ENCODE peak calls at places on chromosomes 13 and 19, in four cellular contexts. One of them, this sample, is unnamed.

GRCh38 chr19:19399733-19400438 is 5.6 kb upstream of the GATAD2A start:
- DNase-seq in choroid plexus epithelial cell: peak
- DNase-seq in effector memory CD8-positive, alpha-beta T cell: no peak
- DNase-seq in AG10803: peak
- DNase-seq in this sample: no peak

GRCh38 chr19:44142014-44142523 is 715 bp downstream of the ZNF234 start:
- DNase-seq in choroid plexus epithelial cell: peak
- DNase-seq in effector memory CD8-positive, alpha-beta T cell: no peak
- DNase-seq in AG10803: peak
- DNase-seq in this sample: peak

GRCh38 chr13:79258489-79258888 is 147.6 kb downstream of the RBM26 start:
- DNase-seq in choroid plexus epithelial cell: no peak
- DNase-seq in effector memory CD8-positive, alpha-beta T cell: no peak
- DNase-seq in AG10803: no peak
- DNase-seq in this sample: no peak

GRCh38 chr13:101757446-101758039 is 305.1 kb downstream of the ITGBL1 start:
- DNase-seq in choroid plexus epithelial cell: peak
- DNase-seq in effector memory CD8-positive, alpha-beta T cell: no peak
- DNase-seq in AG10803: peak
- DNase-seq in this sample: no peak

GRCh38 chr19:50693064-50693975 is 26.3 kb downstream of the SHANK1 start:
- DNase-seq in choroid plexus epithelial cell: no peak
- DNase-seq in effector memory CD8-positive, alpha-beta T cell: no peak
- DNase-seq in AG10803: no peak
- DNase-seq in this sample: no peak

GRCh38 chr13:100542546-100543156 is 45.9 kb downstream of the GGACT start:
- DNase-seq in choroid plexus epithelial cell: peak
- DNase-seq in effector memory CD8-positive, alpha-beta T cell: no peak
- DNase-seq in AG10803: peak
- DNase-seq in this sample: no peak

GRCh38 chr19:1794424-1795185 is 17.5 kb downstream of the ATP8B3 start:
- DNase-seq in choroid plexus epithelial cell: no peak
- DNase-seq in effector memory CD8-positive, alpha-beta T cell: no peak
- DNase-seq in AG10803: no peak
- DNase-seq in this sample: no peak

GRCh38 chr19:11067356-11068113 is 21.7 kb upstream of the LDLR start:
- DNase-seq in choroid plexus epithelial cell: peak
- DNase-seq in effector memory CD8-positive, alpha-beta T cell: no peak
- DNase-seq in AG10803: no peak
- DNase-seq in this sample: no peak

GRCh38 chr19:48861313-48861712 is 7.1 kb downstream of the PLEKHA4 start:
- DNase-seq in choroid plexus epithelial cell: no peak
- DNase-seq in effector memory CD8-positive, alpha-beta T cell: no peak
- DNase-seq in AG10803: no peak
- DNase-seq in this sample: no peak

GRCh38 chr19:7292950-7293794 is 1.0 kb downstream of the INSR start:
- DNase-seq in choroid plexus epithelial cell: no peak
- DNase-seq in effector memory CD8-positive, alpha-beta T cell: no peak
- DNase-seq in AG10803: no peak
- DNase-seq in this sample: peak

GRCh38 chr19:47512183-47512947 is 2.5 kb downstream of the NAPA start:
- DNase-seq in choroid plexus epithelial cell: peak
- DNase-seq in effector memory CD8-positive, alpha-beta T cell: no peak
- DNase-seq in AG10803: peak
- DNase-seq in this sample: peak

GRCh38 chr19:53977991-53978731 is 13.3 kb upstream of the CACNG6 start:
- DNase-seq in choroid plexus epithelial cell: peak
- DNase-seq in effector memory CD8-positive, alpha-beta T cell: no peak
- DNase-seq in AG10803: peak
- DNase-seq in this sample: no peak

GRCh38 chr19:43532571-43532961 is 422 bp upstream of the ZNF575 start:
- DNase-seq in choroid plexus epithelial cell: no peak
- DNase-seq in effector memory CD8-positive, alpha-beta T cell: no peak
- DNase-seq in AG10803: no peak
- DNase-seq in this sample: peak

GRCh38 chr13:102197193-102197592 is 204.7 kb downstream of the FGF14 start:
- DNase-seq in choroid plexus epithelial cell: peak
- DNase-seq in effector memory CD8-positive, alpha-beta T cell: no peak
- DNase-seq in AG10803: no peak
- DNase-seq in this sample: peak

GRCh38 chr13:52137489-52137888 is 8.6 kb upstream of the NEK5 start:
- DNase-seq in choroid plexus epithelial cell: no peak
- DNase-seq in effector memory CD8-positive, alpha-beta T cell: no peak
- DNase-seq in AG10803: no peak
- DNase-seq in this sample: no peak

GRCh38 chr19:13813147-13813546 is 17.9 kb downstream of the ZSWIM4 start:
- DNase-seq in choroid plexus epithelial cell: no peak
- DNase-seq in effector memory CD8-positive, alpha-beta T cell: no peak
- DNase-seq in AG10803: no peak
- DNase-seq in this sample: no peak

GRCh38 chr19:11964496-11964857 is 363 bp upstream of the ZNF763 start:
- DNase-seq in choroid plexus epithelial cell: no peak
- DNase-seq in effector memory CD8-positive, alpha-beta T cell: no peak
- DNase-seq in AG10803: no peak
- DNase-seq in this sample: no peak

GRCh38 chr19:21970466-21970865 is 40.3 kb downstream of the ZNF208 start:
- DNase-seq in choroid plexus epithelial cell: no peak
- DNase-seq in effector memory CD8-positive, alpha-beta T cell: no peak
- DNase-seq in AG10803: no peak
- DNase-seq in this sample: no peak

GRCh38 chr13:30744056-30744684 is 8.8 kb downstream of the ALOX5AP start:
- DNase-seq in choroid plexus epithelial cell: peak
- DNase-seq in effector memory CD8-positive, alpha-beta T cell: peak
- DNase-seq in AG10803: no peak
- DNase-seq in this sample: peak

This sample was measured in Calu3.